ENCODE peak calls at places on chromosome 12, in nine cellular contexts. N, S, E, R, K, W, G, C and J are unnamed samples.

GRCh38 chr12:50132505-50133135 is 20.6 kb downstream of the COX14 start:
- DNase-seq in N (no peak), S (no peak), E (peak; percentile 17), R (no peak), K (no peak), W (peak; percentile 52), G (no peak), C (no peak), J (no peak)

GRCh38 chr12:108799528-108800243 is 57.7 kb downstream of the SSH1 start:
- DNase-seq in N (no peak), S (no peak), E (no peak), R (no peak), K (no peak), W (no peak), G (no peak), C (no peak), J (no peak)

GRCh38 chr12:103928736-103929050 is 1.5 kb upstream of the HSP90B1 start:
- DNase-seq in N (peak; percentile 70), S (no peak), E (no peak), R (no peak), K (peak; percentile 33), W (no peak), G (no peak), C (no peak), J (peak; percentile 50)

GRCh38 chr12:46268617-46269428 is at the start of gene SLC38A1:
- DNase-seq in N (peak; percentile 91), S (no peak), E (peak; percentile 72), R (peak; percentile 87), K (peak; percentile 83), W (no peak), G (peak; percentile 72), C (peak; percentile 90), J (peak; percentile 88)

GRCh38 chr12:95742586-95742985 is 48.0 kb downstream of the NTN4 start:
- DNase-seq in N (no peak), S (no peak), E (no peak), R (no peak), K (no peak), W (no peak), G (no peak), C (no peak), J (no peak)

GRCh38 chr12:55746147-55746912 is 3.4 kb downstream of the GDF11 start:
- DNase-seq in N (no peak), S (no peak), E (peak; percentile 40), R (no peak), K (no peak), W (no peak), G (no peak), C (no peak), J (no peak)

GRCh38 chr12:125201940-125202339 is 136.7 kb downstream of the AACS start:
- DNase-seq in N (no peak), S (no peak), E (no peak), R (no peak), K (no peak), W (no peak), G (no peak), C (no peak), J (no peak)

GRCh38 chr12:57631566-57632368 is 1.2 kb downstream of the B4GALNT1 start:
- DNase-seq in N (no peak), S (no peak), E (no peak), R (no peak), K (no peak), W (no peak), G (peak; percentile 16), C (no peak), J (no peak)

GRCh38 chr12:113305281-113305856 is 29.5 kb downstream of the SLC8B1 start:
- DNase-seq in N (no peak), S (no peak), E (no peak), R (no peak), K (no peak), W (no peak), G (no peak), C (no peak), J (no peak)

GRCh38 chr12:114669501-114670256 is 14.3 kb downstream of the TBX3 start:
- DNase-seq in N (no peak), S (no peak), E (peak; percentile 60), R (no peak), K (no peak), W (no peak), G (no peak), C (no peak), J (no peak)

GRCh38 chr12:74890237-74890599 is 319.4 kb downstream of the KCNC2 start:
- DNase-seq in N (no peak), S (peak; percentile 59), E (peak; percentile 91), R (no peak), K (no peak), W (no peak), G (no peak), C (no peak), J (no peak)

GRCh38 chr12:77861317-77861716 is 30.6 kb downstream of the NAV3 start:
- DNase-seq in N (no peak), S (no peak), E (no peak), R (no peak), K (no peak), W (no peak), G (no peak), C (no peak), J (no peak)

GRCh38 chr12:73460212-73460611 is 1077.4 kb upstream of the ATXN7L3B start:
- DNase-seq in N (no peak), S (no peak), E (no peak), R (no peak), K (no peak), W (no peak), G (no peak), C (no peak), J (no peak)

GRCh38 chr12:113601656-113602263 is 130.1 kb upstream of the LHX5 start:
- DNase-seq in N (no peak), S (no peak), E (no peak), R (no peak), K (no peak), W (no peak), G (peak; percentile 53), C (no peak), J (no peak)

GRCh38 chr12:122860052-122860853 is 25.0 kb downstream of the HIP1R start:
- DNase-seq in N (peak; percentile 91), S (peak; percentile 47), E (peak; percentile 56), R (peak; percentile 74), K (peak; percentile 84), W (peak; percentile 74), G (peak; percentile 84), C (peak; percentile 89), J (peak; percentile 84)

GRCh38 chr12:126404293-126404851 is 1339.1 kb downstream of the AACS start:
- DNase-seq in N (no peak), S (no peak), E (peak; percentile 69), R (no peak), K (no peak), W (no peak), G (no peak), C (no peak), J (no peak)

GRCh38 chr12:29275834-29276233 is 105.1 kb downstream of the ERGIC2 start:
- DNase-seq in N (no peak), S (no peak), E (no peak), R (no peak), K (no peak), W (no peak), G (no peak), C (no peak), J (no peak)

GRCh38 chr12:102298022-102298421 is 100.4 kb upstream of the PMCH start:
- DNase-seq in N (no peak), S (no peak), E (peak; percentile 71), R (no peak), K (no peak), W (no peak), G (no peak), C (no peak), J (no peak)

GRCh38 chr12:116538682-116539264 is 20.4 kb upstream of the MAP1LC3B2 start:
- DNase-seq in N (no peak), S (no peak), E (no peak), R (no peak), K (no peak), W (no peak), G (no peak), C (no peak), J (no peak)

GRCh38 chr12:104952816-104953215 is 5.3 kb downstream of the SLC41A2 start:
- DNase-seq in N (no peak), S (no peak), E (no peak), R (no peak), K (no peak), W (no peak), G (no peak), C (no peak), J (no peak)

GRCh38 chr12:8780389-8780788 is 42.0 kb upstream of the A2ML1 start:
- DNase-seq in N (no peak), S (peak; percentile 2), E (peak; percentile 38), R (no peak), K (no peak), W (peak; percentile 80), G (peak; percentile 17), C (no peak), J (no peak)

GRCh38 chr12:33296529-33296928 is 143.1 kb downstream of the SYT10 start:
- DNase-seq in N (no peak), S (no peak), E (no peak), R (no peak), K (no peak), W (no peak), G (no peak), C (no peak), J (no peak)

GRCh38 chr12:52435659-52435999 is 1.5 kb upstream of the KRT75 start:
- DNase-seq in N (no peak), S (no peak), E (no peak), R (no peak), K (no peak), W (no peak), G (no peak), C (no peak), J (no peak)

GRCh38 chr12:6958609-6959375 is 7.6 kb downstream of the PTPN6 start:
- DNase-seq in N (peak; percentile 75), S (no peak), E (no peak), R (no peak), K (peak; percentile 66), W (no peak), G (no peak), C (no peak), J (peak; percentile 72)

GRCh38 chr12:18090093-18090492 is at the start of gene RERGL:
- DNase-seq in N (no peak), S (no peak), E (no peak), R (no peak), K (no peak), W (no peak), G (no peak), C (no peak), J (no peak)

GRCh38 chr12:94707892-94708291 is 57.5 kb upstream of the TMCC3 start:
- DNase-seq in N (peak; percentile 17), S (no peak), E (peak; percentile 47), R (no peak), K (no peak), W (no peak), G (no peak), C (peak; percentile 33), J (no peak)

GRCh38 chr12:32964981-32965585 is 68.5 kb upstream of the PKP2 start:
- DNase-seq in N (no peak), S (no peak), E (no peak), R (no peak), K (no peak), W (no peak), G (no peak), C (no peak), J (no peak)

GRCh38 chr12:53065975-53066593 is 13.1 kb downstream of the SPRYD3 start:
- DNase-seq in N (peak; percentile 83), S (no peak), E (peak; percentile 67), R (peak; percentile 84), K (peak; percentile 68), W (no peak), G (peak; percentile 76), C (peak; percentile 79), J (peak; percentile 73)

GRCh38 chr12:120760349-120761245 is 35.0 kb downstream of the ACADS start:
- DNase-seq in N (no peak), S (no peak), E (no peak), R (no peak), K (no peak), W (no peak), G (no peak), C (no peak), J (no peak)

GRCh38 chr12:67811437-67812361 is 163.2 kb downstream of the DYRK2 start:
- DNase-seq in N (no peak), S (no peak), E (peak; percentile 90), R (no peak), K (no peak), W (no peak), G (no peak), C (no peak), J (no peak)

GRCh38 chr12:15497621-15498285 is 175.4 kb downstream of the PTPRO start:
- DNase-seq in N (no peak), S (no peak), E (no peak), R (no peak), K (no peak), W (no peak), G (no peak), C (no peak), J (no peak)